ENCODE peak calls at places on chromosomes 3 and 15, in six cellular contexts. One of them, this sample, is unnamed.

GRCh38 chr3:179432021-179432420 is 19.2 kb downstream of the GNB4 start:
- DNase-seq in Panc1: no peak
- DNase-seq in fibroblast of mammary gland: no peak
- DNase-seq in GM13976: no peak
- DNase-seq in GM10248: no peak
- DNase-seq in stomach: no peak
- DNase-seq in this sample: peak; percentile 16

GRCh38 chr3:94114667-94115066 is 51.8 kb downstream of the NSUN3 start:
- DNase-seq in Panc1: no peak
- DNase-seq in fibroblast of mammary gland: peak; percentile 41
- DNase-seq in GM13976: no peak
- DNase-seq in GM10248: no peak
- DNase-seq in stomach: no peak
- DNase-seq in this sample: no peak

GRCh38 chr15:81763304-81763703 is 282.5 kb downstream of the MEX3B start:
- DNase-seq in Panc1: no peak
- DNase-seq in fibroblast of mammary gland: no peak
- DNase-seq in GM13976: no peak
- DNase-seq in GM10248: no peak
- DNase-seq in stomach: no peak
- DNase-seq in this sample: no peak

GRCh38 chr3:190696777-190697501 is 165.6 kb downstream of the GMNC start:
- DNase-seq in Panc1: peak; percentile 10
- DNase-seq in fibroblast of mammary gland: peak; percentile 64
- DNase-seq in GM13976: no peak
- DNase-seq in GM10248: no peak
- DNase-seq in stomach: no peak
- DNase-seq in this sample: peak; percentile 4

GRCh38 chr3:126356373-126357298 is 572 bp downstream of the KLF15 start:
- DNase-seq in Panc1: no peak
- DNase-seq in fibroblast of mammary gland: peak; percentile 12
- DNase-seq in GM13976: no peak
- DNase-seq in GM10248: no peak
- DNase-seq in stomach: no peak
- DNase-seq in this sample: peak; percentile 59

GRCh38 chr3:46926871-46927717 is 49.5 kb downstream of the CCDC12 start:
- DNase-seq in Panc1: no peak
- DNase-seq in fibroblast of mammary gland: no peak
- DNase-seq in GM13976: peak; percentile 87
- DNase-seq in GM10248: peak; percentile 86
- DNase-seq in stomach: peak; percentile 25
- DNase-seq in this sample: peak; percentile 79

GRCh38 chr3:40620151-40620550 is 95.4 kb downstream of the ZNF621 start:
- DNase-seq in Panc1: no peak
- DNase-seq in fibroblast of mammary gland: peak; percentile 3
- DNase-seq in GM13976: no peak
- DNase-seq in GM10248: no peak
- DNase-seq in stomach: no peak
- DNase-seq in this sample: no peak

GRCh38 chr15:70569139-70569717 is 194.1 kb downstream of the UACA start:
- DNase-seq in Panc1: peak; percentile 17
- DNase-seq in fibroblast of mammary gland: peak; percentile 66
- DNase-seq in GM13976: no peak
- DNase-seq in GM10248: no peak
- DNase-seq in stomach: peak; percentile 43
- DNase-seq in this sample: no peak

GRCh38 chr15:41585140-41586047 is 26.4 kb downstream of the TYRO3 start:
- DNase-seq in Panc1: peak; percentile 20
- DNase-seq in fibroblast of mammary gland: peak; percentile 59
- DNase-seq in GM13976: peak; percentile 46
- DNase-seq in GM10248: no peak
- DNase-seq in stomach: peak; percentile 48
- DNase-seq in this sample: no peak

GRCh38 chr3:67468511-67468910 is 185.9 kb downstream of the SUCLG2 start:
- DNase-seq in Panc1: no peak
- DNase-seq in fibroblast of mammary gland: peak; percentile 42
- DNase-seq in GM13976: no peak
- DNase-seq in GM10248: no peak
- DNase-seq in stomach: no peak
- DNase-seq in this sample: no peak

GRCh38 chr3:185900228-185900627 is 37.6 kb downstream of the TRA2B start:
- DNase-seq in Panc1: peak; percentile 89
- DNase-seq in fibroblast of mammary gland: peak; percentile 97
- DNase-seq in GM13976: no peak
- DNase-seq in GM10248: no peak
- DNase-seq in stomach: no peak
- DNase-seq in this sample: no peak

GRCh38 chr3:38587548-38588131 is 61.8 kb downstream of the SCN5A start:
- DNase-seq in Panc1: no peak
- DNase-seq in fibroblast of mammary gland: no peak
- DNase-seq in GM13976: no peak
- DNase-seq in GM10248: no peak
- DNase-seq in stomach: peak; percentile 24
- DNase-seq in this sample: no peak

GRCh38 chr15:50140097-50140496 is 21.1 kb upstream of the ATP8B4 start:
- DNase-seq in Panc1: no peak
- DNase-seq in fibroblast of mammary gland: no peak
- DNase-seq in GM13976: no peak
- DNase-seq in GM10248: no peak
- DNase-seq in stomach: no peak
- DNase-seq in this sample: no peak

GRCh38 chr15:89360294-89360971 is 25.8 kb upstream of the POLG start:
- DNase-seq in Panc1: no peak
- DNase-seq in fibroblast of mammary gland: no peak
- DNase-seq in GM13976: no peak
- DNase-seq in GM10248: no peak
- DNase-seq in stomach: no peak
- DNase-seq in this sample: no peak

DNA sequence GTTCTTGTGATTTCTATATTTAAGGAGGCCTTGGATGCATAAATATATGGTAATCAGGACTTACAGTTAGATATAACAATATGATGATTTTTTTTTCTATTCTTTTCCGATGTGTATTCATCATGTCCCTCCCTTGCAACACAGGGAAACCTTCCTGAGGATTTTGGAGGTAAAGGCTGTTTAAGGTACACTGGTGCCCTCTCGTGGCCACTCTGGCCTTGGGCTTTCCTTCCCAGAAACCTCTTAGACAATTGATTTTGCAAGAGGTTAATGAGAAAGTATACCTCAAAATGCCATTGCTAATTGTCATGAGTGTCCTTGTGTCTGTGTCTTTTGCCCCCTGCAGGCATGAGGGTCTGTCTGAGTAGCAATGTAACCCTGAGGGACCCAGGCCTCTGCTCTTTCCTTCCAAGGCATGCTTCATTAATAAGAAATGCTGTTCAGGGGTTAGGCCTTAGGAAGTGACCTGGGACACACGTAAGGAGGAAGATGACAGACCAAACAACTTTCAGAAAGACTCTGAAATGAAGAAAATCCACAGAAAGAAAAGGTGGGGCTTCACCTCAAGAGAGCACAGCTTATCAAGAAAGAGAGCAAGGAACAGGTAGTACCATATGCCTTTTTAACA is 70.3 kb upstream of the PPP2R3A start:
- DNase-seq in Panc1: peak; percentile 69
- DNase-seq in fibroblast of mammary gland: peak; percentile 89
- DNase-seq in GM13976: peak; percentile 40
- DNase-seq in GM10248: peak; percentile 44
- DNase-seq in stomach: peak; percentile 76
- DNase-seq in this sample: peak; percentile 44
- TF ChIP-seq CTCF in Panc1: peak; percentile 94
- TF ChIP-seq CTCF in fibroblast of mammary gland: peak; percentile 99
- TF ChIP-seq CTCF in GM13976: peak; percentile 76
- TF ChIP-seq CTCF in GM10248: peak; percentile 86
- TF ChIP-seq CTCF in stomach: peak; percentile 63
- TF ChIP-seq CTCF in this sample: peak; percentile 74

GRCh38 chr3:99855900-99856299 is 38.2 kb downstream of the CMSS1 start:
- DNase-seq in Panc1: no peak
- DNase-seq in fibroblast of mammary gland: no peak
- DNase-seq in GM13976: no peak
- DNase-seq in GM10248: no peak
- DNase-seq in stomach: no peak
- DNase-seq in this sample: no peak
- TF ChIP-seq CTCF in Panc1: no peak
- TF ChIP-seq CTCF in fibroblast of mammary gland: no peak
- TF ChIP-seq CTCF in GM13976: no peak
- TF ChIP-seq CTCF in GM10248: no peak
- TF ChIP-seq CTCF in stomach: no peak
- TF ChIP-seq CTCF in this sample: no peak

DNA sequence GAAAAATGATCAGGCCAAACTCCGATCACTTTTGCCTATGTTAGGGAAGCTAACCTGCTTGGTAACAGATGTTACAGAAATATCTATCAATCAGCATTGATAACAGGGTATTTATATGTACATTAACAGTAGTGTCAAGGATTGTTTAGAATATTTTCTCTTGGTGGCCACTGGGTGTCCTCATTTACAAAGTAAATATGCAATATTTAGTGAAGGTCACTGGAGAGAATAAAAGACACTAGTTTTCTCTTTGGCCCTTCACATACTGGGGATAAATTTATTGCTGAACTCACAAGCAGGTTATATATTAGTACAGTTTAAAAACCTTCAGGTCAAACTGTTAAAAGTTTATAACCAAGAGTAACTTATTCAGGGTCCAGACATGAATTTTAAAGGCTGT is 69.0 kb downstream of the TIGIT start:
- DNase-seq in Panc1: no peak
- DNase-seq in fibroblast of mammary gland: peak; percentile 53
- DNase-seq in GM13976: peak; percentile 38
- DNase-seq in GM10248: peak; percentile 24
- DNase-seq in stomach: no peak
- DNase-seq in this sample: peak; percentile 41
- TF ChIP-seq CTCF in Panc1: peak; percentile 62
- TF ChIP-seq CTCF in fibroblast of mammary gland: peak; percentile 45
- TF ChIP-seq CTCF in GM13976: peak; percentile 24
- TF ChIP-seq CTCF in GM10248: peak; percentile 44
- TF ChIP-seq CTCF in stomach: peak; percentile 40
- TF ChIP-seq CTCF in this sample: no peak

GRCh38 chr15:63292241-63292640 is 14.8 kb downstream of the APH1B start:
- DNase-seq in Panc1: no peak
- DNase-seq in fibroblast of mammary gland: no peak
- DNase-seq in GM13976: no peak
- DNase-seq in GM10248: no peak
- DNase-seq in stomach: no peak
- DNase-seq in this sample: no peak

GRCh38 chr15:63291507-63291906 is 14.1 kb downstream of the APH1B start:
- DNase-seq in Panc1: no peak
- DNase-seq in fibroblast of mammary gland: peak; percentile 84
- DNase-seq in GM13976: no peak
- DNase-seq in GM10248: no peak
- DNase-seq in stomach: no peak
- DNase-seq in this sample: no peak

GRCh38 chr15:63288342-63288741 is 10.9 kb downstream of the APH1B start:
- DNase-seq in Panc1: no peak
- DNase-seq in fibroblast of mammary gland: no peak
- DNase-seq in GM13976: no peak
- DNase-seq in GM10248: no peak
- DNase-seq in stomach: no peak
- DNase-seq in this sample: no peak

GRCh38 chr15:63287109-63287508 is 9.7 kb downstream of the APH1B start:
- DNase-seq in Panc1: no peak
- DNase-seq in fibroblast of mammary gland: peak; percentile 36
- DNase-seq in GM13976: no peak
- DNase-seq in GM10248: no peak
- DNase-seq in stomach: no peak
- DNase-seq in this sample: no peak

DNA sequence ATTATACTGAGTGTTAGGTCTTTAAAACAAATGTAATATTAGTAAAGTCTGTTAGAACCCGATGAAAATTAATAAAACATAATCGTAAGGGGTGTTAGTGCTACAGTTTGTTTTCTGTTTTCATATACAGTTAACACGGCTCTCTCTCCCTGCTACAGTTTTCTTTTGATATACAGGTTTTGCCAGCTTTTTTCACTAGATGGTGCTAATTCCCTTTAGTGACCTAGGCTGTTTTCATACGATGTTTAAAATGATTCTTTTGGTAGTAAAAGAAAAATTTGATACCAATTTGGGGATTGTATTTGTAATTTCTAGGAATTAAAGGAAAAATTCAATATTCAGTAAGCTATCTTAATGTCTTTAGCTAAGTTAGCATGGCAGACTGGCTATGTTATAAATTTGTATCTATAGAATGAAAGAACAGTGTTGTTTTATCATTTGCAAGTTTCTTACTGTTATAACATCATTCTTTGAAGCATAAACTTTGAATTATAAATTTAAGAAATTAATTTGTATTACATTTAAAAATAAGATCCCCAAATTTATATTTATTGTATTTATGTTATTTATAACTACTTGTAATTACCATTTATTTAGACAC is 11.5 kb downstream of the APH1B start:
- DNase-seq in Panc1: no peak
- DNase-seq in fibroblast of mammary gland: peak; percentile 69
- DNase-seq in GM13976: peak; percentile 50
- DNase-seq in GM10248: peak; percentile 49
- DNase-seq in stomach: no peak
- DNase-seq in this sample: peak; percentile 65
- TF ChIP-seq CTCF in Panc1: peak; percentile 72
- TF ChIP-seq CTCF in fibroblast of mammary gland: peak; percentile 74
- TF ChIP-seq CTCF in GM13976: peak; percentile 17
- TF ChIP-seq CTCF in GM10248: peak; percentile 57
- TF ChIP-seq CTCF in stomach: peak; percentile 53
- TF ChIP-seq CTCF in this sample: peak; percentile 15